ENCODE peak calls at places on chromosome 11, in six cellular contexts. D is RPMI8226; I is ELR; B is stimulated activated CD4-positive, alpha-beta T cell treated with anti-CD3 and anti-CD28 coated beads, Interleukin-1b, Interleukin-23, amount 100 ng/mL, for 24 hours; W is stimulated activated CD8-positive, alpha-beta memory T cell treated with anti-CD3 and anti-CD28 coated beads, Interleukin-4, amount 100 ng/mL, for 1 hour; X is G401. R is an unnamed sample.

GRCh38 chr11:116217006-116217405 is 555.8 kb downstream of the BUD13 start:
- DNase-seq in D (peak), I (peak), B (no peak), W (no peak), X (peak), R (no peak)

GRCh38 chr11:65471410-65471762 is 27.5 kb upstream of the MALAT1 start:
- DNase-seq in I (peak), W (no peak), D (peak), B (no peak), X (peak), R (no peak)

GRCh38 chr11:122434786-122435185 is 220.7 kb upstream of the UBASH3B start:
- DNase-seq in I (no peak), B (no peak), X (no peak), W (no peak), D (no peak), R (no peak)

GRCh38 chr11:556175-556699 is 4.3 kb downstream of the LMNTD2 start:
- DNase-seq in X (no peak), I (peak), D (peak), W (no peak), B (no peak), R (no peak)

GRCh38 chr11:122727101-122727929 is 71.8 kb downstream of the UBASH3B start:
- DNase-seq in I (no peak), D (peak), B (no peak), X (peak), W (no peak), R (no peak)

GRCh38 chr11:133541331-133542095 is 9.2 kb upstream of the OPCML start:
- DNase-seq in D (no peak), X (no peak), I (no peak), B (no peak), W (no peak), R (no peak)

GRCh38 chr11:111733009-111733408 is 33.2 kb downstream of the PPP2R1B start:
- DNase-seq in X (no peak), W (no peak), D (no peak), I (peak), B (no peak), R (no peak)

GRCh38 chr11:130782361-130783221 is 133.7 kb downstream of the SNX19 start:
- DNase-seq in W (no peak), I (peak), D (no peak), B (no peak), X (no peak), R (no peak)

GRCh38 chr11:92149996-92150395 is 74.6 kb upstream of the FAT3 start:
- DNase-seq in B (no peak), I (no peak), D (no peak), W (no peak), X (no peak), R (no peak)

GRCh38 chr11:14673824-14674432 is 30.3 kb downstream of the PDE3B start:
- DNase-seq in X (no peak), I (no peak), D (no peak), W (no peak), B (no peak), R (no peak)

GRCh38 chr11:27807594-27807993 is 107.3 kb upstream of the BDNF start:
- DNase-seq in D (no peak), W (no peak), B (no peak), X (no peak), I (peak), R (no peak)

GRCh38 chr11:23991140-23991539 is 505.7 kb upstream of the LUZP2 start:
- DNase-seq in B (no peak), D (no peak), I (peak), W (no peak), X (no peak), R (no peak)

GRCh38 chr11:65571940-65572339 is 398 bp upstream of the FAM89B start:
- DNase-seq in D (peak), I (peak), X (peak), B (no peak), W (no peak), R (no peak)

GRCh38 chr11:81104051-81104450 is 1629.6 kb downstream of the FAM181B start:
- DNase-seq in X (no peak), B (no peak), I (no peak), D (no peak), W (no peak), R (no peak)

GRCh38 chr11:59574467-59574866 is 41.1 kb downstream of the OSBP start:
- DNase-seq in D (no peak), X (peak), I (peak), W (no peak), B (no peak), R (no peak)

GRCh38 chr11:130379276-130379675 is 49.1 kb downstream of the ADAMTS8 start:
- DNase-seq in I (no peak), B (no peak), X (no peak), D (no peak), W (no peak), R (no peak)

GRCh38 chr11:77658213-77659013 is 20.8 kb upstream of the CLNS1A start:
- DNase-seq in I (no peak), B (no peak), W (no peak), X (no peak), D (no peak), R (no peak)

GRCh38 chr11:16818284-16818683 is 79.8 kb downstream of the C11orf58 start:
- DNase-seq in I (peak), D (no peak), W (no peak), B (no peak), X (no peak), R (no peak)

GRCh38 chr11:117814766-117815261 is 9.7 kb downstream of the FXYD2 start:
- DNase-seq in X (no peak), I (no peak), D (peak), W (peak), B (no peak), R (no peak)

GRCh38 chr11:9972917-9973504 is 309.1 kb downstream of the SWAP70 start:
- DNase-seq in W (no peak), B (no peak), D (peak), I (peak), X (peak), R (no peak)

GRCh38 chr11:32103941-32104340 is 13.1 kb downstream of the RCN1 start:
- DNase-seq in X (no peak), D (no peak), W (no peak), I (no peak), B (no peak), R (no peak)

GRCh38 chr11:118827118-118827517 is 36.2 kb upstream of the DDX6 start:
- DNase-seq in X (no peak), B (no peak), I (no peak), D (no peak), W (no peak), R (no peak)

GRCh38 chr11:94809251-94809650 is 41.1 kb downstream of the AMOTL1 start:
- DNase-seq in W (no peak), D (no peak), I (no peak), B (no peak), X (no peak), R (no peak)

GRCh38 chr11:18046116-18046777 is at the start of gene TPH1:
- DNase-seq in D (no peak), X (no peak), B (no peak), W (no peak), I (peak), R (no peak)

GRCh38 chr11:95739526-95739925 is 50.1 kb downstream of the FAM76B start:
- DNase-seq in D (no peak), X (no peak), W (no peak), B (no peak), I (no peak), R (peak)

GRCh38 chr11:82858556-82859091 is 41.6 kb downstream of the PRCP start:
- DNase-seq in W (no peak), X (no peak), B (no peak), D (no peak), I (peak), R (no peak)

GRCh38 chr11:15779518-15779917 is 576.8 kb downstream of the SOX6 start:
- DNase-seq in W (no peak), X (no peak), D (no peak), B (no peak), I (no peak), R (no peak)

GRCh38 chr11:96061730-96062524 is 138.0 kb upstream of the MTMR2 start:
- DNase-seq in I (peak), W (no peak), D (peak), X (no peak), B (no peak), R (no peak)

GRCh38 chr11:115980747-115981475 is 476.7 kb upstream of the CADM1 start:
- DNase-seq in D (no peak), B (no peak), I (no peak), X (no peak), W (no peak), R (no peak)

GRCh38 chr11:61855939-61856730 is 28.0 kb downstream of the FADS2 start:
- DNase-seq in I (no peak), D (no peak), X (peak), W (no peak), B (no peak), R (no peak)

GRCh38 chr11:47464479-47464878 is 15.5 kb upstream of the RAPSN start:
- DNase-seq in D (no peak), I (peak), B (no peak), X (no peak), W (no peak), R (peak)

GRCh38 chr11:46247664-46248063 is 29.8 kb upstream of the CREB3L1 start:
- DNase-seq in X (peak), D (peak), B (no peak), W (no peak), I (peak), R (no peak)